ENCODE peak calls at places on chromosome 12, in six cellular contexts. D is H1, T is GM12878, B is HepG2, K is K562, W is HCT116. Z is an unnamed sample.
A peak's percentile ranks its signal among the peaks of the same experiment; 100 is the strongest.

GRCh38 chr12:39831587-39832315 is 212.1 kb upstream of the ABCD2 start:
- DNase-seq in D (no peak), T (no peak), B (peak; percentile 77), K (peak; percentile 13), W (no peak), Z (no peak)

GRCh38 chr12:85894653-85895052 is 20.6 kb downstream of the NTS start:
- DNase-seq in D (no peak), T (no peak), B (no peak), K (no peak), W (no peak), Z (no peak)

GRCh38 chr12:97556201-97556824 is 93.7 kb downstream of the RMST start:
- DNase-seq in D (no peak), T (no peak), B (peak; percentile 77), K (no peak), W (no peak), Z (no peak)

GRCh38 chr12:122790393-122791075 is 16.2 kb downstream of the CCDC62 start:
- DNase-seq in D (no peak), T (no peak), B (no peak), K (no peak), W (no peak), Z (peak; percentile 63)

GRCh38 chr12:85782711-85783110 is 53.5 kb downstream of the RASSF9 start:
- DNase-seq in D (no peak), T (no peak), B (no peak), K (no peak), W (peak; percentile 44), Z (no peak)

GRCh38 chr12:40691913-40692616 is at the start of gene CNTN1:
- DNase-seq in D (peak; percentile 89), T (no peak), B (no peak), K (peak; percentile 20), W (peak; percentile 36), Z (peak; percentile 84)

GRCh38 chr12:129871991-129872969 is 31.5 kb downstream of the TMEM132D start:
- DNase-seq in D (peak; percentile 64), T (no peak), B (no peak), K (no peak), W (no peak), Z (peak; percentile 87)

GRCh38 chr12:29278673-29279420 is 102.1 kb downstream of the ERGIC2 start:
- DNase-seq in D (no peak), T (no peak), B (no peak), K (no peak), W (no peak), Z (no peak)

GRCh38 chr12:26919216-26919555 is 18.6 kb downstream of the INTS13 start:
- DNase-seq in D (no peak), T (no peak), B (no peak), K (no peak), W (no peak), Z (no peak)

GRCh38 chr12:11553871-11554533 is 95.5 kb upstream of the ETV6 start:
- DNase-seq in D (peak; percentile 29), T (peak; percentile 88), B (peak; percentile 34), K (peak; percentile 48), W (peak; percentile 56), Z (peak; percentile 93)

GRCh38 chr12:17511369-17511768 is 578.6 kb downstream of the RERGL start:
- DNase-seq in D (no peak), T (no peak), B (no peak), K (no peak), W (no peak), Z (no peak)

GRCh38 chr12:62581288-62582064 is 114.8 kb downstream of the MON2 start:
- DNase-seq in D (no peak), T (no peak), B (peak; percentile 28), K (peak; percentile 35), W (peak; percentile 38), Z (peak; percentile 20)

GRCh38 chr12:82804601-82805000 is 117.9 kb downstream of the TMTC2 start:
- DNase-seq in D (no peak), T (no peak), B (no peak), K (no peak), W (no peak), Z (no peak)

GRCh38 chr12:57390174-57390573 is 40.7 kb downstream of the R3HDM2 start:
- DNase-seq in D (no peak), T (no peak), B (no peak), K (no peak), W (no peak), Z (no peak)

GRCh38 chr12:66188584-66189475 is at the start of gene IRAK3:
- DNase-seq in D (peak; percentile 1), T (no peak), B (no peak), K (no peak), W (no peak), Z (no peak)

GRCh38 chr12:88036368-88036965 is 7.3 kb upstream of the C12orf50 start:
- DNase-seq in D (no peak), T (no peak), B (no peak), K (no peak), W (no peak), Z (no peak)

GRCh38 chr12:68971404-68971803 is 38.4 kb upstream of the CPM start:
- DNase-seq in D (no peak), T (no peak), B (no peak), K (no peak), W (no peak), Z (no peak)

GRCh38 chr12:23949212-23950010 is at the start of gene SOX5:
- DNase-seq in D (peak; percentile 3), T (no peak), B (peak; percentile 75), K (peak; percentile 58), W (no peak), Z (peak; percentile 72)

GRCh38 chr12:75979181-75979580 is 52.4 kb downstream of the PHLDA1 start:
- DNase-seq in D (no peak), T (no peak), B (no peak), K (no peak), W (no peak), Z (no peak)

GRCh38 chr12:60265741-60266140 is 669.9 kb downstream of the SLC16A7 start:
- DNase-seq in D (no peak), T (no peak), B (no peak), K (no peak), W (no peak), Z (no peak)

GRCh38 chr12:118063567-118064391 is 2.8 kb upstream of the WSB2 start:
- DNase-seq in D (no peak), T (no peak), B (peak; percentile 61), K (no peak), W (no peak), Z (no peak)

DNA sequence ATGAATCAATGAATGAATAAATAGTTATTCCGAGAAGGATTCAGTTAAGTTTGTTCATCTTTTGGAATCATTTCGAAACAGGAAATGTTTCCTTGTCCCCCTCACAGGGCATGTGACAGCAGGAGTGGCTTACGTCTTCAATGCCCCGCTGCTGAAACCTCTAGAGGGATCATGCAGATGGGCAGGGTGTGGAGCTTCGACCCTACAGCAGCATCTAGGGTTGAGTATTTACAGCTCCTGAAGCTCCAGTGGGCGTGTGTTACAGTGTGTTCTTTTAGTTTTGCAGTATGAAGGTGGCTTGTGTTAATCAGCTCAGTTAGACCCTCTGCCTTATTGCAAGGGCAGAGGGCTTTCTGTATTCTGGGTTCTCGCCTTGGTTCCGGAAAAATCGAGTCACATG is 2.6 kb downstream of the NAV3 start:
- DNase-seq in D (no peak), T (no peak), B (no peak), K (no peak), W (no peak), Z (no peak)
- H3K4me1 ChIP-seq in D (no peaks in the 10 kb centered on the region), T (no peaks in the 10 kb centered on the region), B (no peaks in the 10 kb centered on the region), K (no peaks in the 10 kb centered on the region), W (no peaks in the 10 kb centered on the region), Z (no peaks in the 10 kb centered on the region)

GRCh38 chr12:108612788-108613282 is 15.0 kb upstream of the TMEM119 start:
- DNase-seq in D (no peak), T (no peak), B (no peak), K (no peak), W (peak; percentile 24), Z (no peak)

GRCh38 chr12:108613548-108613947 is 15.7 kb upstream of the TMEM119 start:
- DNase-seq in D (no peak), T (no peak), B (no peak), K (no peak), W (no peak), Z (no peak)

GRCh38 chr12:108610336-108610815 is 12.5 kb upstream of the TMEM119 start:
- DNase-seq in D (no peak), T (no peak), B (no peak), K (no peak), W (no peak), Z (no peak)

GRCh38 chr12:108610856-108611605 is 13.1 kb upstream of the TMEM119 start:
- DNase-seq in D (no peak), T (no peak), B (no peak), K (no peak), W (no peak), Z (no peak)

DNA sequence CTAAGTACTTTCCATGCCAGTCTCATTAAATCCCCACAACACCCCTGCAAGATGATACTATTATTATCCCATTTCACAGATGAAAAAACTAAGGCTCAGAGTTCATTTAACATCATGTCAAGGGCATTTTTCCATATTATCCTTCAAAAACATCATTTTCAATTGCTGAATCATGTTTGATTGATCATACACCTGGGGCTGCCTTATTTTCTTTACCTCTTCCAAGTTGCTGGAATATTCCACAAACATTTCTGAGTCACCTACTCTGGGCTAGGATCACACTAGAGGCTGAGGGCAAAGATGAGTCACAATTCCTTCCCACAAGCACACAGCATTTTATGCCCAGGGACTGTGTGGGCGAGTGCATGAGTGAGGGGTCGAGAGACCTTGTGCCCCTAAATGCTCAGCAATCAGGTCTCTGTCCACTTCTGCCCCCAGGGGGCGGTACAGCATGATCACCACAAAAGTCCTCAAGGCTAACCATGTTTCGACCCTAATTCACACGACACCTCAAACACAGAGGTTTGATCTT is 14.1 kb upstream of the TMEM119 start:
- DNase-seq in D (peak; percentile 53), T (no peak), B (peak; percentile 44), K (peak; percentile 64), W (peak; percentile 72), Z (no peak)
- TF ChIP-seq ZNF274 in D (no peak), T (no peak), B (no peak), K (no peak), W (no peak), Z (no peak)

GRCh38 chr12:120495723-120496352 is at the start of gene DYNLL1:
- DNase-seq in D (peak; percentile 93), T (peak; percentile 93), B (peak; percentile 93), K (peak; percentile 98), W (peak; percentile 91), Z (peak; percentile 98)
- H3K4me1 ChIP-seq in D (no peaks in the 10 kb centered on the region), T (peaks cover 4% of the 10 kb centered on the region), B (peaks cover 28% of the 10 kb centered on the region), K (peaks cover 15% of the 10 kb centered on the region), W (peaks cover 9% of the 10 kb centered on the region), Z (no peaks in the 10 kb centered on the region)

DNA sequence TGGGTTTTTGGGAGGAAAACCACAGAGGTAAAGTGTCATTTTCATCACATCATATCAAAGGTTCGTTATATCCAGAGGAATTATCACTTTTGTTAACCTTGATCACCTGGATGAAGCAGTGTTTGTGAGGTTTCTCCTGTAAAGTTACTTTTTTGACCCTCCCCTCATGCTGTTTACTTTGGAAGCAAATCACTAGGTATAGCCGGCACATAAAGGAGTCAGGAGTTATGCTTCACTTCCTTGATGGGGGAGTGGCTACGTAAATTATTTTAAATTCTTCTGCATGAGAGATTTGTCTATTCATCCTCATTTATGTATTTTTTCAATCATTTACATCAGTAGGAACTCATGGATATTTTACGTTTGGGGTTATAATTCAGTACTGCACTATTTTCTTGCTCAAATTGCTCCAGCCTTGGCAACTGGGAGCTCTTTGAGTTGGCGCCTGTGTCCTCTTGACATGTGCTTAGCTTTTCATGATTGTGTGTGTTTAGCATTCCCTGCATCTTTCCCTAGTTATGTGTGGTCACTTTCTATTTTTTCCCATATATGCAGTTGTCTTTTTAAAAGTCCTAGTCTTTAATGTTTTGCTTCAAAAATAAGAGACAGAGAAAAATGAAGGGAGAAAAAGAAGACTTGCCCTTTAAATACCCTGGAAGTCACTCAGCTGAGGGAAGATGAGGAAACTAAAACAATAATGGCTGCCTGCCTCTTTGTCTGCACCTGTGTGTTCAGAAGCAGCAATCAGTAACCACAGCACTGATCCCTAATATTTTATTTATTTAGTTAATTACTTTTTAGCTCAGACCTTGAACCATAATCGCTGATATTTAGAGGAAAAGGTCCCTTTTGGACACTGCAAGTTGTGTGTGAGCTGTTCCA is 62.1 kb downstream of the ZNF641 start:
- DNase-seq in D (no peak), T (no peak), B (no peak), K (no peak), W (no peak), Z (no peak)
- TF ChIP-seq ZNF274 in D (no peak), T (no peak), B (no peak), K (no peak), W (no peak), Z (no peak)